ENCODE peak calls at places on chromosomes 13 and 19, in six cellular contexts. J is upper lobe of left lung, E is HCT116, R is K562, U is HepG2, X is GM12878. G is an unnamed sample.

GRCh38 chr13:19069684-19070397 is 111.8 kb downstream of the TUBA3C start:
- ATAC-seq in R (no peak), U (no peak), J (no peak), E (no peak), X (no peak), G (no peak)

GRCh38 chr19:43532571-43532961 is 422 bp upstream of the ZNF575 start:
- ATAC-seq in U (no peak), X (peak; percentile 49), E (peak; percentile 44), R (no peak), J (peak; percentile 0), G (no peak)

GRCh38 chr13:102707465-102707864 is 12.6 kb upstream of the METTL21C start:
- ATAC-seq in U (no peak), E (peak; percentile 70), R (no peak), J (peak; percentile 55), X (no peak), G (no peak)

GRCh38 chr13:75353786-75354193 is 128.2 kb downstream of the TBC1D4 start:
- ATAC-seq in X (peak; percentile 72), R (no peak), J (no peak), E (no peak), U (no peak), G (no peak)

GRCh38 chr13:98252931-98253470 is 75.9 kb upstream of the RNF113B start:
- ATAC-seq in U (no peak), E (peak; percentile 63), R (no peak), X (no peak), J (peak; percentile 66), G (no peak)

GRCh38 chr19:1624458-1624857 is 19.2 kb upstream of the UQCR11 start:
- ATAC-seq in R (peak; percentile 99), J (peak; percentile 68), X (peak; percentile 71), U (no peak), E (peak; percentile 83), G (peak; percentile 59)

GRCh38 chr19:1720237-1720636 is 33.1 kb upstream of the ONECUT3 start:
- ATAC-seq in E (peak; percentile 37), R (peak; percentile 42), X (no peak), J (no peak), U (no peak), G (no peak)

GRCh38 chr19:32581704-32582164 is 744 bp downstream of the PDCD5 start:
- ATAC-seq in X (peak; percentile 3), R (peak; percentile 51), J (peak; percentile 42), U (peak; percentile 56), E (peak; percentile 34), G (no peak)

GRCh38 chr13:102584423-102584822 is 12.4 kb upstream of the TPP2 start:
- ATAC-seq in U (no peak), X (peak; percentile 54), J (peak; percentile 69), E (no peak), R (peak; percentile 68), G (peak; percentile 33)

GRCh38 chr19:42436006-42436405 is 6.7 kb downstream of the CXCL17 start:
- ATAC-seq in J (no peak), X (no peak), R (no peak), E (no peak), U (no peak), G (no peak)

GRCh38 chr13:90201676-90202425 is 1145.6 kb upstream of the MIR17HG start:
- ATAC-seq in X (no peak), J (peak; percentile 58), R (no peak), U (no peak), E (no peak), G (no peak)

GRCh38 chr19:4849019-4849418 is 17.5 kb upstream of the TICAM1 start:
- ATAC-seq in X (no peak), J (no peak), R (no peak), E (no peak), U (no peak), G (no peak)

GRCh38 chr19:56270676-56271075 is 1.9 kb upstream of the EDDM13 start:
- ATAC-seq in X (no peak), J (peak; percentile 61), U (no peak), E (no peak), R (no peak), G (no peak)

GRCh38 chr19:10625003-10625761 is at the start of gene SLC44A2:
- ATAC-seq in J (peak; percentile 96), R (peak; percentile 55), E (peak; percentile 94), X (no peak), U (peak; percentile 85), G (peak; percentile 97)

GRCh38 chr19:56170261-56170660 is 5.5 kb upstream of the GALP start:
- ATAC-seq in U (peak; percentile 87), R (peak; percentile 61), J (peak; percentile 42), E (no peak), X (no peak), G (peak; percentile 25)

GRCh38 chr19:39405261-39405912 is 1.3 kb upstream of the ZFP36 start:
- ATAC-seq in U (no peak), J (no peak), R (no peak), X (no peak), E (no peak), G (no peak)

GRCh38 chr19:39402417-39403297 is 4.0 kb upstream of the ZFP36 start:
- ATAC-seq in X (peak; percentile 18), J (peak; percentile 47), E (peak; percentile 34), U (no peak), R (peak; percentile 52), G (peak; percentile 35)

GRCh38 chr19:39405930-39406655 is 554 bp upstream of the ZFP36 start:
- ATAC-seq in X (no peak), U (no peak), E (no peak), R (peak; percentile 3), J (peak; percentile 0), G (no peak)

GRCh38 chr19:39401549-39402416 is 4.9 kb upstream of the ZFP36 start:
- ATAC-seq in E (peak; percentile 18), R (no peak), U (peak; percentile 79), J (no peak), X (peak; percentile 57), G (no peak)

GRCh38 chr19:39403331-39404312 is 3.0 kb upstream of the ZFP36 start:
- ATAC-seq in E (peak; percentile 55), X (peak; percentile 29), J (peak; percentile 67), R (peak; percentile 51), U (no peak), G (peak; percentile 67)
- H3K4me3 ChIP-seq in E (peak overlapping the region; percentile 56), X (peak overlapping the region; percentile 82), J (peak overlapping the region; percentile 51), R (peak overlapping the region; percentile 41), U (no peak overlapping the region), G (peak overlapping the region; percentile 71)

GRCh38 chr19:30444686-30445232 is 72.6 kb downstream of the ZNF536 start:
- ATAC-seq in U (no peak), J (no peak), X (no peak), R (no peak), E (no peak), G (no peak)
- TF ChIP-seq POLR2AphosphoS5 in U (no peak), J (no peak), X (no peak), R (no peak), E (no peak), G (no peak)

GRCh38 chr19:35267818-35268545 is 780 bp upstream of the USF2 start:
- ATAC-seq in J (peak; percentile 91), R (peak; percentile 63), U (peak; percentile 39), X (peak; percentile 66), E (peak; percentile 52), G (peak; percentile 83)
- TF ChIP-seq POLR2A in J (no peak), R (peak; percentile 80), U (no peak), X (peak; percentile 77), E (peak; percentile 33), G (peak; percentile 88)

GRCh38 chr13:96297360-96297759 is 207.5 kb downstream of the HS6ST3 start:
- ATAC-seq in J (no peak), E (no peak), X (no peak), U (no peak), R (no peak), G (no peak)

GRCh38 chr13:96299235-96299634 is 209.3 kb downstream of the HS6ST3 start:
- ATAC-seq in E (peak; percentile 70), X (no peak), J (no peak), R (no peak), U (peak; percentile 54), G (no peak)

GRCh38 chr13:96294930-96295657 is 205.2 kb downstream of the HS6ST3 start:
- ATAC-seq in E (no peak), X (no peak), U (no peak), J (no peak), R (no peak), G (no peak)
- H3K4me3 ChIP-seq in E (no peak overlapping the region), X (no peak overlapping the region), U (no peak overlapping the region), J (no peak overlapping the region), R (no peak overlapping the region), G (no peak overlapping the region)

GRCh38 chr19:7504684-7505083 is 11.2 kb upstream of the ZNF358 start:
- ATAC-seq in E (no peak), R (no peak), X (no peak), U (no peak), J (no peak), G (no peak)
- TF ChIP-seq POLR2AphosphoS5 in E (no peak), R (no peak), X (no peak), U (no peak), J (no peak), G (no peak)

DNA sequence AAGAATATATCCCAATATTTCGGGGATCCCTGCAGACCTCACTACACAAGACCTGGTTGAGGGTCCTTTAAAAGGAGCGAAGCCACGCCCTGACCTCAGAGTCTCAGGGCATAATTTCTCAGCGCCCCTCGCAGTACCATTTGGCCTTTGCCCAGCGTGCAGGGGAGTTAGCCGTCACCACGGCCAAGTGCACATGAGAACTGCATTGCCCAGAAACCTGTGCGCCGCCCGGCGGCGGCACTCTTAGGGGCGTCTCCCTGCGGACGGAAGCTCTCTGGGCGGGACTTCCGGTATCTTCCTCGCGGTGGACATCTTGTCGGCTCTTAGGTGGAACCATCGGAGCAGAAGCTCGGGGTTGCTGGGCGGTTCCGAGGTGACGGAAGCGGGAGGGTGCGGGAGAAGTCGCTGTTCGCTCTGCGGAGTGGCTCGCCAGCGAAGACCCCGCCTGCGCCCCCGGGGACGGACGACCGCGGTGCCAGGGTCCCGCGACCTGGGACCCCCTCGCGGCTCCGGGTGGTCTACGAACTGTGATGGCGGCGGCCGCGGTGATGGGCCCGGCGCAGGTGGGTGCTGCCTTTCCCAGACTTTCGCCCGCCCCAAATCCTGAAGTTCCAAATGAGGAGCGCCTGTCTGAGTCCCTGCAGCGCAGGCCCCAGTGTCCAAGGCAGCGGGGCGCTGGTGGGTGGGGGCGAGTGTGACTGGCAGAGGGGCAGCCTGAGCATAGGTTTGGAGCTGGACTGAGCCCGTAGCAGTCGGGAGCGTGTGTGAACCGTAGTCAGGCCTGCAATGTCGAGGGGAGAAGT is at the start of gene ZNF134:
- ATAC-seq in E (peak; percentile 97), U (peak; percentile 99), J (peak; percentile 99), X (peak; percentile 100), R (peak; percentile 100), G (peak; percentile 94)
- TF ChIP-seq POLR2A in E (no peak), U (peak; percentile 69), J (no peak), X (peak; percentile 87), R (peak; percentile 74), G (peak; percentile 12)

GRCh38 chr13:37492061-37492460 is 106.5 kb downstream of the POSTN start:
- ATAC-seq in U (no peak), J (no peak), X (no peak), R (no peak), E (no peak), G (no peak)

GRCh38 chr13:37491661-37492060 is 106.9 kb downstream of the POSTN start:
- ATAC-seq in E (no peak), J (no peak), X (no peak), R (no peak), U (no peak), G (no peak)

GRCh38 chr13:37492741-37493514 is 105.6 kb downstream of the POSTN start:
- ATAC-seq in J (peak; percentile 56), R (no peak), E (no peak), U (no peak), X (no peak), G (no peak)

GRCh38 chr13:37490176-37490575 is 108.4 kb downstream of the POSTN start:
- ATAC-seq in U (no peak), R (no peak), X (no peak), E (no peak), J (no peak), G (no peak)

GRCh38 chr13:37495046-37495445 is 103.5 kb downstream of the POSTN start:
- ATAC-seq in U (no peak), R (no peak), J (no peak), X (no peak), E (no peak), G (no peak)
- H3K4me3 ChIP-seq in U (no peak overlapping the region), R (no peak overlapping the region), J (no peak overlapping the region), X (no peak overlapping the region), E (no peak overlapping the region), G (no peak overlapping the region)